ENCODE peak calls at places on chromosome 19, in seven cellular contexts. U is upper lobe of left lung; Y is dorsolateral prefrontal cortex; J is cardiac muscle cell; Q is left lung; V is neural progenitor cell; X is CD8-positive, alpha-beta memory T cell. H is an unnamed sample.

GRCh38 chr19:2429917-2430570 is 2.7 kb upstream of the TIMM13 start:
- DNase-seq in Y (no peak), U (no peak), V (no peak), X (no peak), Q (peak; percentile 77), J (no peak), H (no peak)

GRCh38 chr19:13699786-13700185 is 64.5 kb upstream of the MRI1 start:
- DNase-seq in J (no peak), Q (no peak), X (no peak), Y (no peak), U (no peak), V (no peak), H (no peak)

GRCh38 chr19:54506079-54506478 is 3.4 kb downstream of the LAIR2 start:
- DNase-seq in X (no peak), J (no peak), Q (no peak), Y (no peak), V (no peak), U (no peak), H (peak; percentile 2)

GRCh38 chr19:6644796-6645195 is 25.2 kb downstream of the TNFSF14 start:
- DNase-seq in U (no peak), Q (no peak), X (no peak), J (no peak), Y (no peak), V (no peak), H (no peak)

GRCh38 chr19:39110263-39110967 is 15.2 kb upstream of the PAK4 start:
- DNase-seq in J (peak; percentile 75), V (peak; percentile 74), U (peak; percentile 66), X (peak; percentile 50), Q (no peak), Y (peak; percentile 64), H (peak; percentile 47)

GRCh38 chr19:41702208-41702651 is 6.2 kb upstream of the CEACAM5 start:
- DNase-seq in J (no peak), V (no peak), Q (no peak), Y (no peak), U (peak; percentile 1), X (no peak), H (peak; percentile 54)

GRCh38 chr19:36436531-36436930 is 18.1 kb upstream of the ZFP82 start:
- DNase-seq in Y (no peak), J (peak; percentile 13), X (no peak), Q (no peak), V (peak; percentile 4), U (no peak), H (peak; percentile 57)

GRCh38 chr19:55340144-55340783 is 588 bp downstream of the KMT5C start:
- DNase-seq in J (peak; percentile 12), X (no peak), V (no peak), Y (no peak), Q (no peak), U (no peak), H (no peak)

GRCh38 chr19:38134538-38135149 is 89.4 kb downstream of the DPF1 start:
- DNase-seq in U (no peak), V (peak; percentile 78), Q (no peak), J (peak; percentile 67), Y (no peak), X (no peak), H (peak; percentile 18)

GRCh38 chr19:29596080-29596479 is 10.0 kb upstream of the POP4 start:
- DNase-seq in V (no peak), Y (peak; percentile 4), Q (no peak), X (no peak), U (no peak), J (no peak), H (no peak)

GRCh38 chr19:7500811-7501450 is 12.1 kb upstream of the PEX11G start:
- DNase-seq in U (no peak), Q (peak; percentile 86), X (no peak), J (peak; percentile 78), V (peak; percentile 94), Y (peak; percentile 94), H (peak; percentile 38)

GRCh38 chr19:36939153-36939552 is 23.0 kb downstream of the ZNF568 start:
- DNase-seq in Y (no peak), Q (no peak), X (no peak), U (no peak), V (no peak), J (peak; percentile 4), H (no peak)

GRCh38 chr19:10603084-10603872 is 16.2 kb upstream of the AP1M2 start:
- DNase-seq in U (peak; percentile 58), Y (no peak), V (peak; percentile 54), X (peak; percentile 64), J (peak; percentile 16), Q (peak; percentile 81), H (no peak)

GRCh38 chr19:2061936-2062729 is 11.1 kb upstream of the MKNK2 start:
- DNase-seq in U (peak; percentile 44), X (no peak), Q (no peak), Y (no peak), J (no peak), V (peak; percentile 54), H (no peak)

GRCh38 chr19:49862411-49863253 is 4.7 kb downstream of the PNKP start:
- DNase-seq in X (no peak), U (no peak), Y (peak; percentile 40), J (peak; percentile 60), V (peak; percentile 52), Q (peak; percentile 80), H (no peak)

GRCh38 chr19:12626958-12627357 is 16.2 kb downstream of the ZNF791 start:
- DNase-seq in Y (no peak), J (no peak), Q (no peak), X (no peak), V (no peak), U (no peak), H (no peak)

GRCh38 chr19:8938576-8938975 is 71.6 kb downstream of the MUC16 start:
- DNase-seq in V (no peak), Y (no peak), X (no peak), U (no peak), Q (no peak), J (no peak), H (peak; percentile 6)

GRCh38 chr19:58325623-58326022 is 1.2 kb upstream of the ZSCAN22 start:
- DNase-seq in J (no peak), U (no peak), Y (no peak), X (no peak), V (no peak), Q (no peak), H (peak; percentile 59)

GRCh38 chr19:49216076-49216475 is 58.5 kb downstream of the TRPM4 start:
- DNase-seq in Q (no peak), Y (no peak), U (no peak), X (no peak), V (no peak), J (no peak), H (peak; percentile 58)

GRCh38 chr19:49873149-49873521 is 4.0 kb downstream of the AKT1S1 start:
- DNase-seq in X (no peak), Y (no peak), Q (peak; percentile 78), J (no peak), V (no peak), U (no peak), H (no peak)

GRCh38 chr19:9295411-9295849 is 14.2 kb downstream of the ZNF699 start:
- DNase-seq in J (no peak), V (no peak), X (no peak), U (no peak), Q (no peak), Y (no peak), H (no peak)

GRCh38 chr19:55069137-55069858 is 6.3 kb upstream of the RDH13 start:
- DNase-seq in Y (no peak), Q (no peak), J (no peak), V (peak; percentile 61), U (peak; percentile 78), X (no peak), H (no peak)

GRCh38 chr19:1855828-1856255 is 7.5 kb downstream of the KLF16 start:
- DNase-seq in U (no peak), Q (no peak), V (no peak), X (no peak), J (no peak), Y (no peak), H (no peak)

GRCh38 chr19:14368011-14368513 is 13.2 kb upstream of the ADGRE5 start:
- DNase-seq in Q (no peak), U (no peak), X (no peak), Y (no peak), J (no peak), V (no peak), H (no peak)

GRCh38 chr19:40896418-40896796 is 14.4 kb upstream of the CYP2A7 start:
- DNase-seq in Y (no peak), Q (no peak), X (no peak), U (no peak), V (no peak), J (no peak), H (no peak)

DNA sequence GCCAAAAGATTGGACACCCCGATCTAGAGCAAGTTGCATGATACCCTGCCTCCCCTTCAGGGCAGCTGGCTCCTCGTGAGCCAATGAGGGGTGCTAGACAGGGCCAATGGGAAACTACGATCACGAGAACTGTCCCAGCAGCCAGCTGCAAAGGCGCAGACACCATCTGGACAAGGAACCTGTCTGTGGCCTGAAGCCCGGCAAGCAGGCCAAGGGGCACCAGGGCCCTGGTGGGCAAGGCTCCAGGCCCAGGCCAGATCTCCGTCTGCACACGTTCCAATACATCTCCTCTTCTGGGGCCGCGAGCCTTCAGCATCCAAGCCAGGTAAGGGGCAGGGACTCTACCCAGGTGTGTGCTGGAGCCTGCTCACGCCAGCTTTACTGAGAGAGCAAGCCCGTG is 20.2 kb downstream of the MED26 start:
- DNase-seq in Q (no peak), V (no peak), U (no peak), X (no peak), J (no peak), Y (no peak), H (no peak)
- H3K27ac ChIP-seq in Q (peak overlapping the region; percentile 39), V (no peak overlapping the region), U (peak overlapping the region; percentile 83), X (no peak overlapping the region), J (no peak overlapping the region), Y (peak overlapping the region; percentile 56), H (no peak overlapping the region)

DNA sequence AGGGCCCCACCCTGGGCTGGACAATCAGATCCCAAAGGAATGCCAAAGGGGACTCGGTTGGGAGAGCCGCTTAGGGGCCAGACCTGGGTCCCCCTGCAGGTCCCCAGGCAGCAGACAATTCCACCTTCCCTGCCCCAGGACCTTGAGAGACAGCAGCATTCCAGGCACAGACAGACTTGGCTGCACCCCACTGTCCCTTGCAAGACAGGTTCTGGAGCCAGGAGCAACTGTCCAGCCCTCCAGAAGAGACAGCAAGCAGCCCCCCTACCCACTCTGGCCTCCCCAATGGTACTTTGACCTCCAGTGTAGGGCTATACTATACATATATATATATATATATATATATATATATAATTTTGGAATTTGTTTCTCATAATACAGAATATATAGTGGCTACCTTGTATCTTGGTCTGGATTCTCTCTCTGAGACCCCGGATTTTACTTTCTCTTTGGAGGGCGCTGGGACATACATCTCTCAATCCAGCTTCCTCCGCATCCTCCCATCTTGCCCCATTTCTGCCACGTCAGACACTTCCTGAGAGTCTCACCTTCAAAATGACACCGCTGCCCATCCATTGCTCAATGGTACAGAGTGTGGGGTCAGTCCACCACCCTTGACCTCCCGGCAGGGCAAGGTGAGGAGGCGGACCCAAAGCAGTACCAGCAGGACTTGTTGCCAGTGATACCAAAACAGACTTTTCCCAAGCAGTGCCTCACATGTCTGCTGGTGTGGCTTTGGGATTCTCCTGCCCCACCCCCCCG is 12.7 kb downstream of the SMIM24 start:
- DNase-seq in J (no peak), V (no peak), U (no peak), Q (no peak), X (no peak), Y (no peak), H (no peak)
- H3K27ac ChIP-seq in J (no peak overlapping the region), V (no peak overlapping the region), U (no peak overlapping the region), Q (no peak overlapping the region), X (no peak overlapping the region), Y (no peak overlapping the region), H (no peak overlapping the region)

GRCh38 chr19:18461471-18461870 is 23.5 kb upstream of the ISYNA1 start:
- DNase-seq in V (no peak), Y (no peak), U (no peak), X (no peak), Q (peak; percentile 66), J (no peak), H (no peak)
- H3K27ac ChIP-seq in V (no peak overlapping the region), Y (peak overlapping the region; percentile 28), U (no peak overlapping the region), X (no peak overlapping the region), Q (no peak overlapping the region), J (no peak overlapping the region), H (no peak overlapping the region)

GRCh38 chr19:35211545-35212230 is 16.9 kb downstream of the FAM187B start:
- DNase-seq in J (no peak), U (peak; percentile 76), V (no peak), Q (no peak), Y (no peak), X (peak; percentile 74), H (no peak)
- H3K27ac ChIP-seq in J (no peak overlapping the region), U (peak overlapping the region; percentile 83), V (no peak overlapping the region), Q (peak overlapping the region; percentile 68), Y (no peak overlapping the region), X (peak overlapping the region; percentile 86), H (no peak overlapping the region)

H was measured in foreskin keratinocyte.